ENCODE peak calls at places on chromosomes 1 and 21, in nine cellular contexts. One of them, this sample, is unnamed.
A peak's percentile ranks its signal among the peaks of the same experiment; 100 is the strongest.

GRCh38 chr1:84724128-84724860 is 34.0 kb upstream of the SSX2IP start:
- DNase-seq in DND-41: peak; percentile 25
- DNase-seq in heart right ventricle: no peak
- DNase-seq in ovary: no peak
- DNase-seq in CD8-positive, alpha-beta T cell: peak; percentile 65
- DNase-seq in cardiac muscle cell: no peak
- DNase-seq in uterus: no peak
- DNase-seq in aorta: no peak
- DNase-seq in neuronal stem cell: no peak
- DNase-seq in this sample: peak; percentile 46

GRCh38 chr1:223500560-223501425 is 107.6 kb downstream of the CCDC185 start:
- DNase-seq in ovary: no peak
- DNase-seq in neuronal stem cell: no peak
- DNase-seq in DND-41: no peak
- DNase-seq in uterus: no peak
- DNase-seq in cardiac muscle cell: peak; percentile 87
- DNase-seq in aorta: no peak
- DNase-seq in heart right ventricle: no peak
- DNase-seq in CD8-positive, alpha-beta T cell: no peak
- DNase-seq in this sample: no peak

GRCh38 chr1:145960468-145961108 is 2.8 kb upstream of the LIX1L start:
- DNase-seq in heart right ventricle: peak; percentile 87
- DNase-seq in uterus: peak; percentile 84
- DNase-seq in aorta: peak; percentile 93
- DNase-seq in neuronal stem cell: peak; percentile 73
- DNase-seq in ovary: peak; percentile 91
- DNase-seq in DND-41: peak; percentile 81
- DNase-seq in CD8-positive, alpha-beta T cell: peak; percentile 70
- DNase-seq in cardiac muscle cell: peak; percentile 80
- DNase-seq in this sample: no peak

GRCh38 chr1:160069460-160070231 is at the start of gene KCNJ10:
- DNase-seq in aorta: peak; percentile 78
- DNase-seq in DND-41: no peak
- DNase-seq in heart right ventricle: no peak
- DNase-seq in uterus: no peak
- DNase-seq in CD8-positive, alpha-beta T cell: no peak
- DNase-seq in neuronal stem cell: no peak
- DNase-seq in cardiac muscle cell: no peak
- DNase-seq in ovary: no peak
- DNase-seq in this sample: no peak

GRCh38 chr1:216054593-216054992 is 368.7 kb downstream of the USH2A start:
- DNase-seq in CD8-positive, alpha-beta T cell: no peak
- DNase-seq in DND-41: no peak
- DNase-seq in ovary: no peak
- DNase-seq in cardiac muscle cell: no peak
- DNase-seq in aorta: no peak
- DNase-seq in heart right ventricle: no peak
- DNase-seq in neuronal stem cell: no peak
- DNase-seq in uterus: no peak
- DNase-seq in this sample: no peak

GRCh38 chr1:238242156-238242555 is 351.4 kb upstream of the ZP4 start:
- DNase-seq in ovary: no peak
- DNase-seq in DND-41: no peak
- DNase-seq in aorta: no peak
- DNase-seq in CD8-positive, alpha-beta T cell: no peak
- DNase-seq in neuronal stem cell: no peak
- DNase-seq in uterus: no peak
- DNase-seq in cardiac muscle cell: no peak
- DNase-seq in heart right ventricle: no peak
- DNase-seq in this sample: no peak

GRCh38 chr1:32892368-32893197 is 6.3 kb downstream of the HPCA start:
- DNase-seq in DND-41: no peak
- DNase-seq in ovary: peak; percentile 62
- DNase-seq in cardiac muscle cell: peak; percentile 44
- DNase-seq in CD8-positive, alpha-beta T cell: no peak
- DNase-seq in aorta: peak; percentile 79
- DNase-seq in heart right ventricle: no peak
- DNase-seq in uterus: no peak
- DNase-seq in neuronal stem cell: no peak
- DNase-seq in this sample: no peak

GRCh38 chr1:185343306-185343705 is 26.3 kb upstream of the IVNS1ABP start:
- DNase-seq in aorta: no peak
- DNase-seq in CD8-positive, alpha-beta T cell: no peak
- DNase-seq in ovary: no peak
- DNase-seq in uterus: no peak
- DNase-seq in cardiac muscle cell: no peak
- DNase-seq in heart right ventricle: no peak
- DNase-seq in DND-41: no peak
- DNase-seq in neuronal stem cell: no peak
- DNase-seq in this sample: no peak

GRCh38 chr21:25563399-25564116 is 43.7 kb downstream of the MRPL39 start:
- DNase-seq in ovary: no peak
- DNase-seq in DND-41: peak; percentile 65
- DNase-seq in CD8-positive, alpha-beta T cell: no peak
- DNase-seq in neuronal stem cell: no peak
- DNase-seq in aorta: no peak
- DNase-seq in heart right ventricle: no peak
- DNase-seq in cardiac muscle cell: peak; percentile 58
- DNase-seq in uterus: no peak
- DNase-seq in this sample: peak; percentile 46

GRCh38 chr1:228063251-228064191 is 19.0 kb upstream of the ARF1 start:
- DNase-seq in cardiac muscle cell: no peak
- DNase-seq in uterus: no peak
- DNase-seq in neuronal stem cell: no peak
- DNase-seq in CD8-positive, alpha-beta T cell: no peak
- DNase-seq in aorta: peak; percentile 75
- DNase-seq in heart right ventricle: no peak
- DNase-seq in DND-41: no peak
- DNase-seq in ovary: peak; percentile 25
- DNase-seq in this sample: no peak

GRCh38 chr1:2507744-2508155 is 18.6 kb downstream of the PANK4 start:
- DNase-seq in ovary: no peak
- DNase-seq in neuronal stem cell: no peak
- DNase-seq in DND-41: no peak
- DNase-seq in aorta: no peak
- DNase-seq in heart right ventricle: no peak
- DNase-seq in cardiac muscle cell: no peak
- DNase-seq in uterus: no peak
- DNase-seq in CD8-positive, alpha-beta T cell: no peak
- DNase-seq in this sample: no peak

GRCh38 chr1:15229569-15230170 is 17.4 kb upstream of the FHAD1 start:
- DNase-seq in aorta: no peak
- DNase-seq in DND-41: no peak
- DNase-seq in heart right ventricle: no peak
- DNase-seq in neuronal stem cell: no peak
- DNase-seq in ovary: no peak
- DNase-seq in cardiac muscle cell: no peak
- DNase-seq in CD8-positive, alpha-beta T cell: no peak
- DNase-seq in uterus: no peak
- DNase-seq in this sample: no peak
- H3K36me3 ChIP-seq in aorta: no peaks in the 10 kb centered on the region
- H3K36me3 ChIP-seq in DND-41: no peaks in the 10 kb centered on the region
- H3K36me3 ChIP-seq in heart right ventricle: no peaks in the 10 kb centered on the region
- H3K36me3 ChIP-seq in neuronal stem cell: no peaks in the 10 kb centered on the region
- H3K36me3 ChIP-seq in ovary: no peaks in the 10 kb centered on the region
- H3K36me3 ChIP-seq in cardiac muscle cell: no peaks in the 10 kb centered on the region
- H3K36me3 ChIP-seq in CD8-positive, alpha-beta T cell: no peaks in the 10 kb centered on the region
- H3K36me3 ChIP-seq in uterus: no peaks in the 10 kb centered on the region
- H3K36me3 ChIP-seq in this sample: no peaks in the 10 kb centered on the region

DNA sequence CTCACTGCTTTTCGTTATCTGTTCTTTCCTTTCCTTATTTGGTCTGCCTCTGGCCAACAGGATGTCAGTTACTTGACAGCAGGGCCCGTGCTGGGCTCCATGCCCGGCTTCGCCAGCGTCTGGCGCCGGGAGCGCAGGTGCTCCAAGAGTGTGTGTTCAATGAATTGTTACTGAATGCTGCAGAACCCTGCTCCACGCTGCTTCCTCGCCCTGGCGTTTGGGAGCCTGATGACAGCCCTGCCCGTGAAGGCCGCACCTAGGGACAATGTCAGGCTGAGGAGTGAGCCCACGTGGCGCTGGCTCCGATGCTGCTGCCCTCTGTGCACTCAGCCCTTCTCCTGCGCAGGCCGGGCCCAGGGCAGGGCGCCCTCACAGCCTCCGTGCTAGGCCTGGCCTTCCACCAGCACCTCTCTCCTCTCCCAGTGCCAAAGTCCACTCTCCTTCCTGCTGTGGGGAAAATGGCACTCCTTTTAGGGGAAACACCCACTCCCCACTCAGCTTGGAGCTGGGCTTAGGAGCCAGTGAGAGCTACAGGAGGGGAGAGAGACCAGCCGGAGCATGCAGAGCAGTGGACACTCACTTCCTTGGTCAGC is 51.4 kb downstream of the ACBD3 start:
- DNase-seq in neuronal stem cell: no peak
- DNase-seq in cardiac muscle cell: peak; percentile 50
- DNase-seq in heart right ventricle: peak; percentile 61
- DNase-seq in ovary: peak; percentile 57
- DNase-seq in DND-41: no peak
- DNase-seq in aorta: peak; percentile 75
- DNase-seq in uterus: no peak
- DNase-seq in CD8-positive, alpha-beta T cell: peak; percentile 36
- DNase-seq in this sample: no peak
- H3K27ac ChIP-seq in neuronal stem cell: no peak overlapping the region
- H3K27ac ChIP-seq in cardiac muscle cell: no peak overlapping the region
- H3K27ac ChIP-seq in heart right ventricle: no peak overlapping the region
- H3K27ac ChIP-seq in ovary: no peak overlapping the region
- H3K27ac ChIP-seq in DND-41: no peak overlapping the region
- H3K27ac ChIP-seq in aorta: no peak overlapping the region
- H3K27ac ChIP-seq in uterus: no peak overlapping the region
- H3K27ac ChIP-seq in CD8-positive, alpha-beta T cell: no peak overlapping the region
- H3K27ac ChIP-seq in this sample: no peak overlapping the region

GRCh38 chr1:11256299-11256698 is 6.1 kb downstream of the MTOR start:
- DNase-seq in uterus: no peak
- DNase-seq in ovary: no peak
- DNase-seq in neuronal stem cell: no peak
- DNase-seq in cardiac muscle cell: no peak
- DNase-seq in aorta: no peak
- DNase-seq in DND-41: no peak
- DNase-seq in CD8-positive, alpha-beta T cell: no peak
- DNase-seq in heart right ventricle: no peak
- DNase-seq in this sample: no peak
- H3K36me3 ChIP-seq in uterus: no peaks in the 10 kb centered on the region
- H3K36me3 ChIP-seq in ovary: no peaks in the 10 kb centered on the region
- H3K36me3 ChIP-seq in neuronal stem cell: peaks cover 56% of the 10 kb centered on the region
- H3K36me3 ChIP-seq in cardiac muscle cell: peaks cover 66% of the 10 kb centered on the region
- H3K36me3 ChIP-seq in aorta: peaks cover 4% of the 10 kb centered on the region
- H3K36me3 ChIP-seq in DND-41: peaks cover 82% of the 10 kb centered on the region
- H3K36me3 ChIP-seq in CD8-positive, alpha-beta T cell: peaks cover 52% of the 10 kb centered on the region
- H3K36me3 ChIP-seq in heart right ventricle: peaks cover 84% of the 10 kb centered on the region
- H3K36me3 ChIP-seq in this sample: peaks cover 60% of the 10 kb centered on the region

GRCh38 chr1:183583466-183583865 is 6.8 kb downstream of the NCF2 start:
- DNase-seq in uterus: no peak
- DNase-seq in DND-41: no peak
- DNase-seq in aorta: no peak
- DNase-seq in heart right ventricle: no peak
- DNase-seq in neuronal stem cell: no peak
- DNase-seq in CD8-positive, alpha-beta T cell: no peak
- DNase-seq in ovary: no peak
- DNase-seq in cardiac muscle cell: peak; percentile 64
- DNase-seq in this sample: no peak
- H3K27ac ChIP-seq in uterus: no peak overlapping the region
- H3K27ac ChIP-seq in DND-41: no peak overlapping the region
- H3K27ac ChIP-seq in aorta: no peak overlapping the region
- H3K27ac ChIP-seq in heart right ventricle: no peak overlapping the region
- H3K27ac ChIP-seq in neuronal stem cell: no peak overlapping the region
- H3K27ac ChIP-seq in CD8-positive, alpha-beta T cell: no peak overlapping the region
- H3K27ac ChIP-seq in ovary: no peak overlapping the region
- H3K27ac ChIP-seq in cardiac muscle cell: no peak overlapping the region
- H3K27ac ChIP-seq in this sample: no peak overlapping the region

DNA sequence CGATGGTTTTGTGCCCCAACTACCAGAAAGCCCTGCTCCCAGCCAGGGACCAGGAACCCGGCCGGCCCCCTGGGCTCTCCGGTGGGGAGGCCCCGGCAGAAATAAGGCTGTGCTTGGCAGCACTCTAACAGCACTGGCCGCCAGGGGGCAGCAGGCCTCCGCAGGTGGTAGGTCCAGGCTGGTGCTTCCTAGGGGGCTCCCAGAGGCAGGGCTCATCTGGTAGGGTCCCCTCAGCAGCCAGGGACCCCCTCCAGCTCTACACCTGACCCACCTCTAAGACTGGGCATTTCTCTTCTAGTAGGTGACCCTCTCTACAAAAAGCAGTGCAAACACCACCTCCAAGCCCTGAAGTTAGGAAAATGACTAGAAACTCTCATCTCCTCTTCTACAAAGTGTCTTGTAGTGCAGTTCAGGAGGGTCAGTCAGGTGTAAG is 85.6 kb downstream of the STUM start:
- DNase-seq in ovary: peak; percentile 90
- DNase-seq in neuronal stem cell: peak; percentile 70
- DNase-seq in aorta: peak; percentile 96
- DNase-seq in cardiac muscle cell: peak; percentile 75
- DNase-seq in CD8-positive, alpha-beta T cell: peak; percentile 91
- DNase-seq in uterus: peak; percentile 87
- DNase-seq in DND-41: peak; percentile 78
- DNase-seq in heart right ventricle: peak; percentile 86
- DNase-seq in this sample: peak; percentile 81
- H3K36me3 ChIP-seq in ovary: no peaks in the 10 kb centered on the region
- H3K36me3 ChIP-seq in neuronal stem cell: no peaks in the 10 kb centered on the region
- H3K36me3 ChIP-seq in aorta: no peaks in the 10 kb centered on the region
- H3K36me3 ChIP-seq in cardiac muscle cell: no peaks in the 10 kb centered on the region
- H3K36me3 ChIP-seq in CD8-positive, alpha-beta T cell: peaks cover 48% of the 10 kb centered on the region
- H3K36me3 ChIP-seq in uterus: no peaks in the 10 kb centered on the region
- H3K36me3 ChIP-seq in DND-41: peaks cover 56% of the 10 kb centered on the region
- H3K36me3 ChIP-seq in heart right ventricle: peaks cover 60% of the 10 kb centered on the region
- H3K36me3 ChIP-seq in this sample: peaks cover 57% of the 10 kb centered on the region

GRCh38 chr1:235408503-235408960 is 41.3 kb downstream of the TBCE start:
- DNase-seq in neuronal stem cell: no peak
- DNase-seq in CD8-positive, alpha-beta T cell: no peak
- DNase-seq in DND-41: no peak
- DNase-seq in cardiac muscle cell: peak; percentile 45
- DNase-seq in aorta: no peak
- DNase-seq in heart right ventricle: no peak
- DNase-seq in ovary: no peak
- DNase-seq in uterus: no peak
- DNase-seq in this sample: no peak

GRCh38 chr1:235415008-235415904 is 48.0 kb downstream of the TBCE start:
- DNase-seq in neuronal stem cell: peak; percentile 45
- DNase-seq in CD8-positive, alpha-beta T cell: peak; percentile 70
- DNase-seq in ovary: peak; percentile 54
- DNase-seq in cardiac muscle cell: peak; percentile 88
- DNase-seq in DND-41: peak; percentile 60
- DNase-seq in aorta: no peak
- DNase-seq in uterus: peak; percentile 53
- DNase-seq in heart right ventricle: peak; percentile 37
- DNase-seq in this sample: peak; percentile 64

GRCh38 chr1:235410467-235410866 is 43.2 kb downstream of the TBCE start:
- DNase-seq in aorta: no peak
- DNase-seq in cardiac muscle cell: no peak
- DNase-seq in neuronal stem cell: no peak
- DNase-seq in CD8-positive, alpha-beta T cell: no peak
- DNase-seq in DND-41: no peak
- DNase-seq in ovary: no peak
- DNase-seq in uterus: no peak
- DNase-seq in heart right ventricle: no peak
- DNase-seq in this sample: no peak

GRCh38 chr1:235409045-235409820 is 42.0 kb downstream of the TBCE start:
- DNase-seq in cardiac muscle cell: no peak
- DNase-seq in neuronal stem cell: no peak
- DNase-seq in uterus: no peak
- DNase-seq in CD8-positive, alpha-beta T cell: no peak
- DNase-seq in heart right ventricle: no peak
- DNase-seq in DND-41: no peak
- DNase-seq in ovary: no peak
- DNase-seq in aorta: no peak
- DNase-seq in this sample: no peak

GRCh38 chr1:235411489-235412486 is 44.6 kb downstream of the TBCE start:
- DNase-seq in cardiac muscle cell: peak; percentile 19
- DNase-seq in uterus: no peak
- DNase-seq in heart right ventricle: no peak
- DNase-seq in ovary: no peak
- DNase-seq in CD8-positive, alpha-beta T cell: no peak
- DNase-seq in aorta: no peak
- DNase-seq in DND-41: no peak
- DNase-seq in neuronal stem cell: no peak
- DNase-seq in this sample: no peak
- H3K27ac ChIP-seq in cardiac muscle cell: peak overlapping the region; percentile 59
- H3K27ac ChIP-seq in uterus: no peak overlapping the region
- H3K27ac ChIP-seq in heart right ventricle: peak overlapping the region; percentile 26
- H3K27ac ChIP-seq in ovary: no peak overlapping the region
- H3K27ac ChIP-seq in CD8-positive, alpha-beta T cell: no peak overlapping the region
- H3K27ac ChIP-seq in aorta: no peak overlapping the region
- H3K27ac ChIP-seq in DND-41: peak overlapping the region; percentile 34
- H3K27ac ChIP-seq in neuronal stem cell: no peak overlapping the region
- H3K27ac ChIP-seq in this sample: no peak overlapping the region

This sample was measured in CD4-positive, alpha-beta memory T cell.